ENCODE peak calls at places on chromosome 1, in four cellular contexts. One of them, this sample, is unnamed.

GRCh38 chr1:4306559-4307467 is 347.6 kb upstream of the AJAP1 start:
- DNase-seq in HT-29: no peak
- DNase-seq in neural crest cell: no peak
- DNase-seq in GM13976: no peak
- DNase-seq in this sample: no peak

GRCh38 chr1:248807067-248807737 is 18.5 kb downstream of the SH3BP5L start:
- DNase-seq in HT-29: peak
- DNase-seq in neural crest cell: peak
- DNase-seq in GM13976: peak
- DNase-seq in this sample: peak

GRCh38 chr1:37559080-37559479 is 2.3 kb downstream of the DNALI1 start:
- DNase-seq in GM13976: no peak
- DNase-seq in HT-29: no peak
- DNase-seq in neural crest cell: no peak
- DNase-seq in this sample: no peak

GRCh38 chr1:65020774-65021173 is 54.4 kb upstream of the JAK1 start:
- DNase-seq in neural crest cell: no peak
- DNase-seq in HT-29: peak
- DNase-seq in GM13976: no peak
- DNase-seq in this sample: no peak

GRCh38 chr1:21814241-21814918 is 2.3 kb downstream of the LDLRAD2 start:
- DNase-seq in GM13976: peak
- DNase-seq in neural crest cell: peak
- DNase-seq in HT-29: no peak
- DNase-seq in this sample: no peak

GRCh38 chr1:170149971-170150370 is 4.2 kb downstream of the NTMT2 start:
- DNase-seq in GM13976: no peak
- DNase-seq in HT-29: no peak
- DNase-seq in neural crest cell: no peak
- DNase-seq in this sample: no peak

GRCh38 chr1:61742620-61743431 is 546 bp downstream of the PATJ start:
- DNase-seq in GM13976: peak
- DNase-seq in neural crest cell: peak
- DNase-seq in HT-29: peak
- DNase-seq in this sample: peak

GRCh38 chr1:225445644-225446297 is 17.9 kb upstream of the LBR start:
- DNase-seq in neural crest cell: no peak
- DNase-seq in HT-29: peak
- DNase-seq in GM13976: no peak
- DNase-seq in this sample: no peak

GRCh38 chr1:181504294-181505115 is 21.2 kb downstream of the CACNA1E start:
- DNase-seq in GM13976: no peak
- DNase-seq in neural crest cell: peak
- DNase-seq in HT-29: peak
- DNase-seq in this sample: no peak

GRCh38 chr1:1833916-1834325 is 55.7 kb upstream of the NADK start:
- DNase-seq in GM13976: no peak
- DNase-seq in HT-29: no peak
- DNase-seq in neural crest cell: no peak
- DNase-seq in this sample: no peak

GRCh38 chr1:187409341-187409740 is 580.6 kb downstream of the PLA2G4A start:
- DNase-seq in neural crest cell: no peak
- DNase-seq in GM13976: no peak
- DNase-seq in HT-29: no peak
- DNase-seq in this sample: no peak

GRCh38 chr1:245058436-245058835 is 96.3 kb upstream of the KIF26B start:
- DNase-seq in GM13976: no peak
- DNase-seq in HT-29: no peak
- DNase-seq in neural crest cell: no peak
- DNase-seq in this sample: no peak

GRCh38 chr1:229556551-229556950 is 2.0 kb downstream of the ABCB10 start:
- DNase-seq in HT-29: no peak
- DNase-seq in neural crest cell: no peak
- DNase-seq in GM13976: no peak
- DNase-seq in this sample: no peak

GRCh38 chr1:69943030-69943429 is 262.3 kb downstream of the LRRC40 start:
- DNase-seq in HT-29: no peak
- DNase-seq in GM13976: no peak
- DNase-seq in neural crest cell: no peak
- DNase-seq in this sample: no peak

GRCh38 chr1:174114788-174115448 is 44.4 kb upstream of the RABGAP1L start:
- DNase-seq in GM13976: peak
- DNase-seq in HT-29: peak
- DNase-seq in neural crest cell: peak
- DNase-seq in this sample: no peak

GRCh38 chr1:152036316-152037216 is at the start of gene S100A11:
- DNase-seq in GM13976: peak
- DNase-seq in HT-29: peak
- DNase-seq in neural crest cell: peak
- DNase-seq in this sample: peak

GRCh38 chr1:116886532-116886931 is 23.2 kb upstream of the PTGFRN start:
- DNase-seq in GM13976: no peak
- DNase-seq in neural crest cell: no peak
- DNase-seq in HT-29: no peak
- DNase-seq in this sample: no peak

GRCh38 chr1:63547621-63548294 is 24.4 kb downstream of the EFCAB7 start:
- DNase-seq in GM13976: no peak
- DNase-seq in neural crest cell: no peak
- DNase-seq in HT-29: no peak
- DNase-seq in this sample: no peak

GRCh38 chr1:224623310-224623714 is 7.2 kb downstream of the CNIH3 start:
- DNase-seq in neural crest cell: no peak
- DNase-seq in GM13976: no peak
- DNase-seq in HT-29: no peak
- DNase-seq in this sample: no peak

GRCh38 chr1:201137579-201138310 is 10.8 kb upstream of the ASCL5 start:
- DNase-seq in GM13976: no peak
- DNase-seq in neural crest cell: no peak
- DNase-seq in HT-29: no peak
- DNase-seq in this sample: peak

GRCh38 chr1:228101994-228102790 is 933 bp downstream of the C1orf35 start:
- DNase-seq in HT-29: peak
- DNase-seq in GM13976: peak
- DNase-seq in neural crest cell: peak
- DNase-seq in this sample: no peak

GRCh38 chr1:104295516-104295915 is 545.8 kb downstream of the AMY1C start:
- DNase-seq in neural crest cell: no peak
- DNase-seq in GM13976: no peak
- DNase-seq in HT-29: no peak
- DNase-seq in this sample: no peak

GRCh38 chr1:46749921-46750404 is 31.0 kb upstream of the EFCAB14 start:
- DNase-seq in HT-29: no peak
- DNase-seq in neural crest cell: no peak
- DNase-seq in GM13976: no peak
- DNase-seq in this sample: no peak

GRCh38 chr1:80059940-80060339 is 1053.4 kb upstream of the ADGRL4 start:
- DNase-seq in neural crest cell: no peak
- DNase-seq in HT-29: no peak
- DNase-seq in GM13976: no peak
- DNase-seq in this sample: no peak

GRCh38 chr1:113036639-113037321 is 36.2 kb upstream of the LRIG2 start:
- DNase-seq in GM13976: no peak
- DNase-seq in HT-29: no peak
- DNase-seq in neural crest cell: no peak
- DNase-seq in this sample: no peak

GRCh38 chr1:3702990-3703728 is 49.1 kb upstream of the CCDC27 start:
- DNase-seq in HT-29: no peak
- DNase-seq in neural crest cell: no peak
- DNase-seq in GM13976: no peak
- DNase-seq in this sample: no peak

GRCh38 chr1:213989740-213990472 is 2.1 kb downstream of the PROX1 start:
- DNase-seq in neural crest cell: no peak
- DNase-seq in GM13976: no peak
- DNase-seq in HT-29: no peak
- DNase-seq in this sample: no peak

GRCh38 chr1:173330149-173330951 is 123.2 kb upstream of the TNFSF4 start:
- DNase-seq in HT-29: no peak
- DNase-seq in neural crest cell: no peak
- DNase-seq in GM13976: no peak
- DNase-seq in this sample: no peak

GRCh38 chr1:20093940-20094391 is 24.0 kb downstream of the PLA2G5 start:
- DNase-seq in neural crest cell: no peak
- DNase-seq in GM13976: no peak
- DNase-seq in HT-29: no peak
- DNase-seq in this sample: no peak

GRCh38 chr1:6513296-6513928 is 21.9 kb upstream of the PLEKHG5 start:
- DNase-seq in neural crest cell: no peak
- DNase-seq in HT-29: peak
- DNase-seq in GM13976: no peak
- DNase-seq in this sample: no peak

GRCh38 chr1:101004061-101004460 is 21.5 kb downstream of the DPH5 start:
- DNase-seq in HT-29: peak
- DNase-seq in neural crest cell: no peak
- DNase-seq in GM13976: no peak
- DNase-seq in this sample: no peak

GRCh38 chr1:220045356-220046051 is 801 bp downstream of the EPRS1 start:
- DNase-seq in GM13976: no peak
- DNase-seq in HT-29: peak
- DNase-seq in neural crest cell: no peak
- DNase-seq in this sample: no peak

GRCh38 chr1:226645279-226645976 is 93.7 kb downstream of the ITPKB start:
- DNase-seq in neural crest cell: no peak
- DNase-seq in HT-29: no peak
- DNase-seq in GM13976: no peak
- DNase-seq in this sample: no peak

GRCh38 chr1:111709986-111710385 is 29.2 kb downstream of the INKA2 start:
- DNase-seq in neural crest cell: no peak
- DNase-seq in HT-29: no peak
- DNase-seq in GM13976: no peak
- DNase-seq in this sample: no peak

GRCh38 chr1:110948038-110948810 is 15.5 kb downstream of the LRIF1 start:
- DNase-seq in GM13976: no peak
- DNase-seq in neural crest cell: no peak
- DNase-seq in HT-29: no peak
- DNase-seq in this sample: no peak

GRCh38 chr1:223019236-223019635 is 123.8 kb downstream of the TLR5 start:
- DNase-seq in neural crest cell: no peak
- DNase-seq in GM13976: no peak
- DNase-seq in HT-29: no peak
- DNase-seq in this sample: no peak

This sample was measured in head of caudate nucleus.